ENCODE peak calls at places on chromosomes 12 and 14, in seven cellular contexts. O is stimulated activated naive CD4-positive, alpha-beta T cell; T is germinal center; S is iPS-NIHi11; B is endothelial cell; F is stimulated activated CD8-positive, alpha-beta memory T cell treated with anti-CD3 and anti-CD28 coated beads, Interleukin-4, amount 100 ng/mL, for 24 hours; Q is Peyer's patch. C is an unnamed sample.

GRCh38 chr14:60514378-60515243 is 5.7 kb downstream of the SIX6 start:
- DNase-seq in O (no peak), T (peak; percentile 33), S (peak; percentile 74), B (peak; percentile 85), F (no peak), Q (no peak), C (no peak)

GRCh38 chr14:59394268-59394667 is 70.9 kb downstream of the GPR135 start:
- DNase-seq in O (no peak), T (no peak), S (no peak), B (no peak), F (no peak), Q (no peak), C (no peak)

GRCh38 chr14:89484445-89484844 is 67.4 kb upstream of the FOXN3 start:
- DNase-seq in O (no peak), T (no peak), S (no peak), B (no peak), F (no peak), Q (no peak), C (no peak)

GRCh38 chr12:101116911-101117310 is 93.1 kb downstream of the SLC5A8 start:
- DNase-seq in O (no peak), T (no peak), S (no peak), B (no peak), F (no peak), Q (no peak), C (no peak)

GRCh38 chr14:99522934-99523660 is 41.9 kb downstream of the CCNK start:
- DNase-seq in O (no peak), T (no peak), S (no peak), B (no peak), F (no peak), Q (no peak), C (no peak)

GRCh38 chr12:7154042-7154441 is 23.9 kb downstream of the CLSTN3 start:
- DNase-seq in O (no peak), T (no peak), S (no peak), B (no peak), F (no peak), Q (no peak), C (no peak)

GRCh38 chr14:63438065-63438757 is 105.0 kb downstream of the PPP2R5E start:
- DNase-seq in O (no peak), T (no peak), S (peak; percentile 43), B (no peak), F (no peak), Q (peak; percentile 58), C (no peak)

GRCh38 chr12:112165624-112166023 is 40.3 kb downstream of the TRAFD1 start:
- DNase-seq in O (no peak), T (no peak), S (no peak), B (no peak), F (no peak), Q (peak; percentile 25), C (no peak)

GRCh38 chr12:120914794-120915193 is 10.6 kb upstream of the SPPL3 start:
- DNase-seq in O (no peak), T (no peak), S (no peak), B (no peak), F (no peak), Q (peak; percentile 10), C (no peak)

GRCh38 chr14:24032727-24033418 is 18.9 kb upstream of the CARMIL3 start:
- DNase-seq in O (no peak), T (no peak), S (no peak), B (no peak), F (no peak), Q (no peak), C (no peak)

GRCh38 chr12:115709410-115710065 is 568.0 kb downstream of the MED13L start:
- DNase-seq in O (no peak), T (no peak), S (no peak), B (no peak), F (no peak), Q (no peak), C (no peak)

GRCh38 chr12:15474766-15475165 is 152.5 kb downstream of the PTPRO start:
- DNase-seq in O (no peak), T (no peak), S (no peak), B (no peak), F (no peak), Q (no peak), C (no peak)

C was measured in effector CD8-positive, alpha-beta T cell.